ENCODE peak calls at places on chromosome 14, in nine cellular contexts. I is activated effector memory CD4-positive, alpha-beta T cell treated with anti-CD3 and anti-CD28 coated beads, Interleukin-2, amount 50 U/mL, for 16 hours; R is NCI-H1930; M is NCI-H510A; U is iris pigment epithelial cell; D is NCI-H1105 treated with DMSO at 0.1 percent for 48 hours; H is effector CD4-positive, alpha-beta T cell; Q is endothelial cell; F is AML-193. Z is an unnamed sample.
A peak's percentile ranks its signal among the peaks of the same experiment; 100 is the strongest.

GRCh38 chr14:30600907-30601578 is 21.1 kb upstream of the SCFD1 start:
- DNase-seq in I (no peak), R (no peak), M (no peak), U (no peak), D (no peak), H (no peak), Q (no peak), F (no peak), Z (no peak)

GRCh38 chr14:40028991-40029390 is 596.8 kb upstream of the FBXO33 start:
- DNase-seq in I (no peak), R (no peak), M (no peak), U (no peak), D (no peak), H (no peak), Q (no peak), F (no peak), Z (no peak)

GRCh38 chr14:22819191-22819988 is 4.2 kb upstream of the SLC7A7 start:
- DNase-seq in I (no peak), R (no peak), M (no peak), U (peak; percentile 89), D (no peak), H (no peak), Q (peak; percentile 51), F (no peak), Z (no peak)

GRCh38 chr14:68939893-68940613 is 39.0 kb downstream of the ACTN1 start:
- DNase-seq in I (no peak), R (no peak), M (peak; percentile 55), U (peak; percentile 98), D (no peak), H (no peak), Q (no peak), F (no peak), Z (peak; percentile 61)

GRCh38 chr14:36028218-36028617 is 148.3 kb downstream of the PTCSC3 start:
- DNase-seq in I (no peak), R (no peak), M (no peak), U (no peak), D (no peak), H (no peak), Q (no peak), F (no peak), Z (no peak)

GRCh38 chr14:39243831-39244230 is 10.1 kb downstream of the MIA2 start:
- DNase-seq in I (no peak), R (no peak), M (no peak), U (no peak), D (no peak), H (no peak), Q (no peak), F (no peak), Z (no peak)

GRCh38 chr14:37655418-37655817 is 60.0 kb downstream of the TTC6 start:
- DNase-seq in I (no peak), R (no peak), M (no peak), U (peak; percentile 35), D (no peak), H (no peak), Q (no peak), F (no peak), Z (peak; percentile 31)

GRCh38 chr14:104694475-104694950 is 5.1 kb downstream of the INF2 start:
- DNase-seq in I (no peak), R (no peak), M (no peak), U (no peak), D (peak; percentile 32), H (no peak), Q (no peak), F (no peak), Z (no peak)

GRCh38 chr14:71733210-71733883 is 198.9 kb upstream of the RGS6 start:
- DNase-seq in I (no peak), R (no peak), M (no peak), U (peak; percentile 81), D (no peak), H (no peak), Q (no peak), F (no peak), Z (no peak)

GRCh38 chr14:24135834-24136683 is at the start of gene PSME1:
- DNase-seq in I (peak; percentile 97), R (peak; percentile 86), M (peak; percentile 93), U (peak; percentile 90), D (peak; percentile 92), H (peak; percentile 90), Q (peak; percentile 83), F (peak; percentile 73), Z (peak; percentile 88)

GRCh38 chr14:100738704-100739131 is 12.0 kb downstream of the DLK1 start:
- DNase-seq in I (peak; percentile 52), R (no peak), M (no peak), U (no peak), D (no peak), H (no peak), Q (no peak), F (no peak), Z (no peak)

GRCh38 chr14:67722293-67722692 is 20.6 kb downstream of the RDH12 start:
- DNase-seq in I (no peak), R (no peak), M (no peak), U (peak; percentile 56), D (no peak), H (no peak), Q (no peak), F (no peak), Z (no peak)

GRCh38 chr14:106843951-106844483 is 1317.6 kb downstream of the TMEM121 start:
- DNase-seq in I (peak; percentile 73), R (no peak), M (no peak), U (no peak), D (peak; percentile 13), H (no peak), Q (no peak), F (peak; percentile 50), Z (peak; percentile 16)

GRCh38 chr14:56794088-56794556 is 16.2 kb downstream of the OTX2 start:
- DNase-seq in I (no peak), R (no peak), M (no peak), U (no peak), D (no peak), H (no peak), Q (peak; percentile 13), F (no peak), Z (no peak)

GRCh38 chr14:100271247-100271939 is 32.4 kb downstream of the YY1 start:
- DNase-seq in I (peak; percentile 67), R (no peak), M (no peak), U (no peak), D (peak; percentile 4), H (peak; percentile 30), Q (no peak), F (no peak), Z (peak; percentile 44)